ENCODE peak calls at places on chromosomes 7 and 10, in nine cellular contexts. X, Q, P, R, W, J, D, C and M are unnamed samples.
A peak's percentile ranks its signal among the peaks of the same experiment; 100 is the strongest.

GRCh38 chr7:75971961-75972763 is 22.2 kb downstream of the TMEM120A start:
- DNase-seq in X (no peak), Q (no peak), P (no peak), R (no peak), W (peak; percentile 65), J (no peak), D (no peak), C (no peak), M (no peak)

GRCh38 chr7:25998499-25998898 is 153.5 kb upstream of the NFE2L3 start:
- DNase-seq in X (no peak), Q (no peak), P (no peak), R (no peak), W (no peak), J (no peak), D (no peak), C (no peak), M (no peak)

GRCh38 chr10:14191871-14192270 is 138.9 kb downstream of the FRMD4A start:
- DNase-seq in X (no peak), Q (no peak), P (no peak), R (no peak), W (no peak), J (no peak), D (no peak), C (no peak), M (no peak)

GRCh38 chr10:93436577-93436976 is 45.6 kb downstream of the MYOF start:
- DNase-seq in X (no peak), Q (no peak), P (peak; percentile 99), R (no peak), W (no peak), J (no peak), D (no peak), C (peak; percentile 84), M (peak; percentile 94)

GRCh38 chr10:100904903-100905302 is 7.9 kb upstream of the SLF2 start:
- DNase-seq in X (no peak), Q (no peak), P (no peak), R (no peak), W (no peak), J (no peak), D (no peak), C (no peak), M (no peak)

GRCh38 chr10:119025776-119026175 is 3.7 kb upstream of the NANOS1 start:
- DNase-seq in X (peak; percentile 38), Q (no peak), P (peak; percentile 86), R (no peak), W (no peak), J (no peak), D (no peak), C (no peak), M (no peak)

GRCh38 chr7:145831616-145832206 is 284.9 kb upstream of the CNTNAP2 start:
- DNase-seq in X (no peak), Q (no peak), P (no peak), R (no peak), W (no peak), J (no peak), D (no peak), C (no peak), M (no peak)

GRCh38 chr7:155283565-155284194 is 14.0 kb upstream of the INSIG1 start:
- DNase-seq in X (no peak), Q (no peak), P (no peak), R (no peak), W (no peak), J (no peak), D (no peak), C (no peak), M (no peak)

GRCh38 chr7:66602159-66602558 is 26.5 kb upstream of the KCTD7 start:
- DNase-seq in X (no peak), Q (no peak), P (no peak), R (no peak), W (no peak), J (no peak), D (no peak), C (no peak), M (no peak)

GRCh38 chr7:5695037-5695708 is 86.3 kb downstream of the RNF216 start:
- DNase-seq in X (peak; percentile 64), Q (no peak), P (peak; percentile 97), R (peak; percentile 79), W (no peak), J (no peak), D (peak; percentile 41), C (peak; percentile 80), M (peak; percentile 92)

GRCh38 chr7:96347471-96347870 is 25.6 kb upstream of the SLC25A13 start:
- DNase-seq in X (no peak), Q (no peak), P (no peak), R (no peak), W (no peak), J (no peak), D (no peak), C (no peak), M (no peak)

GRCh38 chr7:150461520-150461919 is 11.1 kb downstream of the GIMAP8 start:
- DNase-seq in X (no peak), Q (no peak), P (no peak), R (no peak), W (no peak), J (no peak), D (no peak), C (no peak), M (no peak)

GRCh38 chr10:8061274-8062211 is 7.1 kb downstream of the GATA3 start:
- DNase-seq in X (peak; percentile 52), Q (no peak), P (peak; percentile 67), R (peak; percentile 76), W (no peak), J (no peak), D (peak; percentile 32), C (no peak), M (no peak)

GRCh38 chr10:102661614-102662133 is 17.4 kb downstream of the TRIM8 start:
- DNase-seq in X (no peak), Q (no peak), P (no peak), R (no peak), W (no peak), J (no peak), D (no peak), C (no peak), M (no peak)

GRCh38 chr7:133746847-133747246 is 380.3 kb upstream of the LRGUK start:
- DNase-seq in X (no peak), Q (no peak), P (no peak), R (no peak), W (no peak), J (no peak), D (no peak), C (no peak), M (no peak)

GRCh38 chr10:89516149-89516832 is 19.1 kb downstream of the SLC16A12 start:
- DNase-seq in X (no peak), Q (no peak), P (peak; percentile 95), R (no peak), W (no peak), J (no peak), D (no peak), C (peak; percentile 92), M (peak; percentile 97)

GRCh38 chr7:6399351-6399750 is 48.4 kb downstream of the DAGLB start:
- DNase-seq in X (no peak), Q (no peak), P (no peak), R (no peak), W (no peak), J (no peak), D (no peak), C (no peak), M (no peak)

GRCh38 chr10:12707461-12708185 is 293.9 kb downstream of the CCDC3 start:
- DNase-seq in X (no peak), Q (no peak), P (peak; percentile 82), R (peak; percentile 68), W (peak; percentile 40), J (peak; percentile 37), D (no peak), C (peak; percentile 91), M (peak; percentile 93)

GRCh38 chr7:34096135-34096775 is 190.9 kb downstream of the BMPER start:
- DNase-seq in X (peak; percentile 56), Q (no peak), P (peak; percentile 69), R (no peak), W (no peak), J (no peak), D (no peak), C (peak; percentile 55), M (peak; percentile 83)

GRCh38 chr7:139572704-139573395 is 49.4 kb downstream of the CLEC2L start:
- DNase-seq in X (no peak), Q (no peak), P (no peak), R (peak; percentile 5), W (no peak), J (no peak), D (no peak), C (no peak), M (no peak)